ENCODE peak calls at places on chromosomes 16 and 17, in seven cellular contexts. One of them, this sample, is unnamed.

GRCh38 chr16:72848045-72848410 is 199.9 kb downstream of the ZFHX3 start:
- DNase-seq in activated naive CD8-positive, alpha-beta T cell treated with anti-CD3 and anti-CD28 coated beads, Interleukin-2, amount 50 U/mL, for 16 hours: no peak
- DNase-seq in SIG-M5: no peak
- DNase-seq in globus pallidus: no peak
- DNase-seq in cardiac fibroblast: no peak
- DNase-seq in AG10803: no peak
- DNase-seq in ecto neural progenitor cell: no peak
- DNase-seq in this sample: no peak

GRCh38 chr17:40457369-40457768 is 14.1 kb downstream of the IGFBP4 start:
- DNase-seq in activated naive CD8-positive, alpha-beta T cell treated with anti-CD3 and anti-CD28 coated beads, Interleukin-2, amount 50 U/mL, for 16 hours: no peak
- DNase-seq in SIG-M5: no peak
- DNase-seq in globus pallidus: no peak
- DNase-seq in cardiac fibroblast: no peak
- DNase-seq in AG10803: no peak
- DNase-seq in ecto neural progenitor cell: no peak
- DNase-seq in this sample: no peak

GRCh38 chr16:86044881-86045600 is 146.1 kb downstream of the IRF8 start:
- DNase-seq in activated naive CD8-positive, alpha-beta T cell treated with anti-CD3 and anti-CD28 coated beads, Interleukin-2, amount 50 U/mL, for 16 hours: peak
- DNase-seq in SIG-M5: no peak
- DNase-seq in globus pallidus: no peak
- DNase-seq in cardiac fibroblast: no peak
- DNase-seq in AG10803: no peak
- DNase-seq in ecto neural progenitor cell: no peak
- DNase-seq in this sample: no peak

GRCh38 chr16:31676731-31677130 is 149.0 kb downstream of the AHSP start:
- DNase-seq in activated naive CD8-positive, alpha-beta T cell treated with anti-CD3 and anti-CD28 coated beads, Interleukin-2, amount 50 U/mL, for 16 hours: no peak
- DNase-seq in SIG-M5: no peak
- DNase-seq in globus pallidus: no peak
- DNase-seq in cardiac fibroblast: no peak
- DNase-seq in AG10803: no peak
- DNase-seq in ecto neural progenitor cell: no peak
- DNase-seq in this sample: no peak

GRCh38 chr17:75645889-75646625 is 12.8 kb downstream of the SMIM5 start:
- DNase-seq in activated naive CD8-positive, alpha-beta T cell treated with anti-CD3 and anti-CD28 coated beads, Interleukin-2, amount 50 U/mL, for 16 hours: no peak
- DNase-seq in SIG-M5: no peak
- DNase-seq in globus pallidus: peak
- DNase-seq in cardiac fibroblast: no peak
- DNase-seq in AG10803: no peak
- DNase-seq in ecto neural progenitor cell: no peak
- DNase-seq in this sample: no peak

GRCh38 chr17:39634384-39634871 is 2.5 kb upstream of the STARD3 start:
- DNase-seq in activated naive CD8-positive, alpha-beta T cell treated with anti-CD3 and anti-CD28 coated beads, Interleukin-2, amount 50 U/mL, for 16 hours: no peak
- DNase-seq in SIG-M5: no peak
- DNase-seq in globus pallidus: peak
- DNase-seq in cardiac fibroblast: peak
- DNase-seq in AG10803: peak
- DNase-seq in ecto neural progenitor cell: no peak
- DNase-seq in this sample: no peak

GRCh38 chr17:77527836-77528505 is 387.2 kb downstream of the SEC14L1 start:
- DNase-seq in activated naive CD8-positive, alpha-beta T cell treated with anti-CD3 and anti-CD28 coated beads, Interleukin-2, amount 50 U/mL, for 16 hours: no peak
- DNase-seq in SIG-M5: no peak
- DNase-seq in globus pallidus: no peak
- DNase-seq in cardiac fibroblast: no peak
- DNase-seq in AG10803: no peak
- DNase-seq in ecto neural progenitor cell: no peak
- DNase-seq in this sample: no peak

GRCh38 chr17:27545562-27546229 is 85.3 kb upstream of the LGALS9 start:
- DNase-seq in activated naive CD8-positive, alpha-beta T cell treated with anti-CD3 and anti-CD28 coated beads, Interleukin-2, amount 50 U/mL, for 16 hours: no peak
- DNase-seq in SIG-M5: no peak
- DNase-seq in globus pallidus: no peak
- DNase-seq in cardiac fibroblast: no peak
- DNase-seq in AG10803: peak
- DNase-seq in ecto neural progenitor cell: no peak
- DNase-seq in this sample: no peak

GRCh38 chr16:81686391-81687182 is 92.5 kb upstream of the PLCG2 start:
- DNase-seq in activated naive CD8-positive, alpha-beta T cell treated with anti-CD3 and anti-CD28 coated beads, Interleukin-2, amount 50 U/mL, for 16 hours: no peak
- DNase-seq in SIG-M5: no peak
- DNase-seq in globus pallidus: no peak
- DNase-seq in cardiac fibroblast: peak
- DNase-seq in AG10803: no peak
- DNase-seq in ecto neural progenitor cell: no peak
- DNase-seq in this sample: no peak

GRCh38 chr17:45371414-45372324 is 54.8 kb upstream of the MAP3K14 start:
- DNase-seq in activated naive CD8-positive, alpha-beta T cell treated with anti-CD3 and anti-CD28 coated beads, Interleukin-2, amount 50 U/mL, for 16 hours: no peak
- DNase-seq in SIG-M5: no peak
- DNase-seq in globus pallidus: no peak
- DNase-seq in cardiac fibroblast: peak
- DNase-seq in AG10803: peak
- DNase-seq in ecto neural progenitor cell: peak
- DNase-seq in this sample: no peak

GRCh38 chr17:45722161-45722560 is 62.0 kb upstream of the CRHR1 start:
- DNase-seq in activated naive CD8-positive, alpha-beta T cell treated with anti-CD3 and anti-CD28 coated beads, Interleukin-2, amount 50 U/mL, for 16 hours: no peak
- DNase-seq in SIG-M5: no peak
- DNase-seq in globus pallidus: peak
- DNase-seq in cardiac fibroblast: no peak
- DNase-seq in AG10803: no peak
- DNase-seq in ecto neural progenitor cell: peak
- DNase-seq in this sample: no peak

GRCh38 chr16:647173-647902 is 1.8 kb upstream of the WDR90 start:
- DNase-seq in activated naive CD8-positive, alpha-beta T cell treated with anti-CD3 and anti-CD28 coated beads, Interleukin-2, amount 50 U/mL, for 16 hours: no peak
- DNase-seq in SIG-M5: no peak
- DNase-seq in globus pallidus: no peak
- DNase-seq in cardiac fibroblast: no peak
- DNase-seq in AG10803: no peak
- DNase-seq in ecto neural progenitor cell: no peak
- DNase-seq in this sample: no peak

GRCh38 chr17:55037828-55038227 is 69.3 kb downstream of the STXBP4 start:
- DNase-seq in activated naive CD8-positive, alpha-beta T cell treated with anti-CD3 and anti-CD28 coated beads, Interleukin-2, amount 50 U/mL, for 16 hours: no peak
- DNase-seq in SIG-M5: no peak
- DNase-seq in globus pallidus: no peak
- DNase-seq in cardiac fibroblast: no peak
- DNase-seq in AG10803: no peak
- DNase-seq in ecto neural progenitor cell: no peak
- DNase-seq in this sample: no peak

GRCh38 chr16:14576532-14576931 is 53.5 kb downstream of the PARN start:
- DNase-seq in activated naive CD8-positive, alpha-beta T cell treated with anti-CD3 and anti-CD28 coated beads, Interleukin-2, amount 50 U/mL, for 16 hours: no peak
- DNase-seq in SIG-M5: no peak
- DNase-seq in globus pallidus: no peak
- DNase-seq in cardiac fibroblast: no peak
- DNase-seq in AG10803: no peak
- DNase-seq in ecto neural progenitor cell: no peak
- DNase-seq in this sample: no peak

GRCh38 chr16:88469615-88470395 is 16.7 kb downstream of the ZFPM1 start:
- DNase-seq in activated naive CD8-positive, alpha-beta T cell treated with anti-CD3 and anti-CD28 coated beads, Interleukin-2, amount 50 U/mL, for 16 hours: no peak
- DNase-seq in SIG-M5: no peak
- DNase-seq in globus pallidus: no peak
- DNase-seq in cardiac fibroblast: no peak
- DNase-seq in AG10803: no peak
- DNase-seq in ecto neural progenitor cell: no peak
- DNase-seq in this sample: no peak

GRCh38 chr17:66507982-66508760 is 205.8 kb downstream of the PRKCA start:
- DNase-seq in activated naive CD8-positive, alpha-beta T cell treated with anti-CD3 and anti-CD28 coated beads, Interleukin-2, amount 50 U/mL, for 16 hours: no peak
- DNase-seq in SIG-M5: no peak
- DNase-seq in globus pallidus: no peak
- DNase-seq in cardiac fibroblast: no peak
- DNase-seq in AG10803: no peak
- DNase-seq in ecto neural progenitor cell: no peak
- DNase-seq in this sample: no peak

GRCh38 chr16:4414187-4414909 is 2.0 kb downstream of the CORO7 start:
- DNase-seq in activated naive CD8-positive, alpha-beta T cell treated with anti-CD3 and anti-CD28 coated beads, Interleukin-2, amount 50 U/mL, for 16 hours: peak
- DNase-seq in SIG-M5: no peak
- DNase-seq in globus pallidus: no peak
- DNase-seq in cardiac fibroblast: no peak
- DNase-seq in AG10803: no peak
- DNase-seq in ecto neural progenitor cell: no peak
- DNase-seq in this sample: peak

GRCh38 chr17:17186551-17187505 is 19.3 kb downstream of the PLD6 start:
- DNase-seq in activated naive CD8-positive, alpha-beta T cell treated with anti-CD3 and anti-CD28 coated beads, Interleukin-2, amount 50 U/mL, for 16 hours: no peak
- DNase-seq in SIG-M5: no peak
- DNase-seq in globus pallidus: no peak
- DNase-seq in cardiac fibroblast: peak
- DNase-seq in AG10803: peak
- DNase-seq in ecto neural progenitor cell: no peak
- DNase-seq in this sample: no peak

GRCh38 chr17:75155191-75155601 is 884 bp upstream of the JPT1 start:
- DNase-seq in activated naive CD8-positive, alpha-beta T cell treated with anti-CD3 and anti-CD28 coated beads, Interleukin-2, amount 50 U/mL, for 16 hours: no peak
- DNase-seq in SIG-M5: no peak
- DNase-seq in globus pallidus: no peak
- DNase-seq in cardiac fibroblast: no peak
- DNase-seq in AG10803: no peak
- DNase-seq in ecto neural progenitor cell: no peak
- DNase-seq in this sample: no peak